ENCODE peak calls at places on chromosomes 4 and X, in six cellular contexts. P is A549, Y is K562, L is GM12878, H is endothelial cell of umbilical vein, Z is HepG2. W is an unnamed sample.

GRCh38 chr4:103207673-103208072 is 9.5 kb upstream of the CENPE start:
- DNase-seq in H (no peak), Y (no peak), Z (peak), P (no peak), L (no peak), W (peak)

GRCh38 chrX:16966745-16967144 is 20.3 kb downstream of the REPS2 start:
- DNase-seq in Z (no peak), P (no peak), Y (no peak), L (no peak), H (no peak), W (no peak)

GRCh38 chrX:16797358-16797757 is 11.1 kb downstream of the TXLNG start:
- DNase-seq in P (no peak), Y (no peak), Z (no peak), H (no peak), L (no peak), W (no peak)

GRCh38 chr4:3342182-3342854 is 49.5 kb downstream of the RGS12 start:
- DNase-seq in P (peak), L (no peak), H (peak), Z (peak), Y (no peak), W (no peak)

GRCh38 chr4:33073811-33074210 is 2353.6 kb downstream of the PCDH7 start:
- DNase-seq in Z (no peak), H (no peak), P (no peak), L (no peak), Y (no peak), W (no peak)

GRCh38 chrX:153438522-153438921 is 7.3 kb downstream of the TREX2 start:
- DNase-seq in P (no peak), Z (peak), L (no peak), H (peak), Y (no peak), W (peak)

GRCh38 chr4:20195071-20195885 is 56.4 kb upstream of the SLIT2 start:
- DNase-seq in Y (no peak), L (no peak), P (no peak), H (peak), Z (no peak), W (peak)

GRCh38 chrX:39946822-39947221 is 150.9 kb downstream of the BCOR start:
- DNase-seq in L (no peak), Z (no peak), P (no peak), Y (no peak), H (peak), W (peak)

GRCh38 chr4:123995939-123996338 is 599.3 kb downstream of the SPRY1 start:
- DNase-seq in P (no peak), H (peak), Y (no peak), Z (no peak), L (no peak), W (no peak)

GRCh38 chr4:10620935-10621488 is 63.6 kb downstream of the CLNK start:
- DNase-seq in P (no peak), Y (no peak), Z (no peak), L (no peak), H (no peak), W (no peak)

GRCh38 chrX:133986008-133986683 is 752 bp upstream of the GPC3 start:
- DNase-seq in L (no peak), H (no peak), P (no peak), Y (no peak), Z (no peak), W (no peak)

GRCh38 chr4:188008377-188008776 is 12.8 kb downstream of the ZFP42 start:
- DNase-seq in Y (no peak), Z (no peak), L (no peak), H (no peak), P (no peak), W (peak)

GRCh38 chr4:45946699-45947098 is 177.2 kb downstream of the GABRG1 start:
- DNase-seq in L (no peak), Y (no peak), P (no peak), H (no peak), Z (no peak), W (no peak)

GRCh38 chr4:8323947-8324555 is 54.5 kb downstream of the HTRA3 start:
- DNase-seq in Y (no peak), P (no peak), L (no peak), Z (no peak), H (no peak), W (no peak)

GRCh38 chr4:153809307-153809706 is 20.4 kb upstream of the SFRP2 start:
- DNase-seq in L (peak), Y (no peak), Z (no peak), P (no peak), H (no peak), W (no peak)

GRCh38 chr4:7646384-7647061 is 211.8 kb upstream of the PSAPL1 start:
- DNase-seq in L (no peak), H (no peak), P (no peak), Z (peak), Y (no peak), W (peak)

GRCh38 chr4:76198411-76199237 is 15.0 kb downstream of the SCARB2 start:
- DNase-seq in L (peak), P (no peak), Y (peak), Z (no peak), H (peak), W (peak)

GRCh38 chrX:45077748-45078424 is 122.8 kb downstream of the DIPK2B start:
- DNase-seq in Z (no peak), Y (no peak), H (no peak), L (peak), P (no peak), W (no peak)

GRCh38 chrX:50747471-50747900 is 66.5 kb downstream of the SHROOM4 start:
- DNase-seq in H (peak), L (no peak), P (peak), Y (peak), Z (peak), W (peak)

GRCh38 chr4:22678851-22679517 is 13.8 kb upstream of the GBA3 start:
- DNase-seq in L (no peak), Y (no peak), H (no peak), P (no peak), Z (no peak), W (no peak)

GRCh38 chr4:121150003-121150402 is 14.1 kb downstream of the TNIP3 start:
- DNase-seq in P (no peak), H (no peak), L (no peak), Y (no peak), Z (no peak), W (no peak)

GRCh38 chrX:1244164-1245076 is 24.2 kb upstream of the CSF2RA start:
- DNase-seq in L (no peak), Y (no peak), H (no peak), P (peak), Z (no peak), W (peak)

GRCh38 chr4:33072340-33073089 is 2352.3 kb downstream of the PCDH7 start:
- DNase-seq in P (no peak), Y (no peak), H (no peak), Z (no peak), L (no peak), W (no peak)

GRCh38 chr4:98937977-98938376 is 9.0 kb upstream of the EIF4E start:
- DNase-seq in Y (no peak), L (no peak), H (no peak), P (no peak), Z (no peak), W (no peak)

GRCh38 chr4:132382243-132382642 is 766.9 kb upstream of the PCDH10 start:
- DNase-seq in Z (no peak), P (no peak), H (no peak), L (no peak), Y (no peak), W (peak)

GRCh38 chr4:32400870-32401269 is 1680.7 kb downstream of the PCDH7 start:
- DNase-seq in H (no peak), P (no peak), Y (no peak), L (no peak), Z (no peak), W (no peak)

GRCh38 chr4:7370038-7370437 is 64.7 kb downstream of the PSAPL1 start:
- DNase-seq in Z (no peak), L (no peak), H (no peak), Y (no peak), P (no peak), W (no peak)

GRCh38 chrX:69096963-69097362 is 68.3 kb downstream of the PJA1 start:
- DNase-seq in P (no peak), H (no peak), Z (no peak), Y (no peak), L (no peak), W (no peak)

GRCh38 chr4:148081745-148082144 is 349.9 kb downstream of the ARHGAP10 start:
- DNase-seq in H (no peak), Z (no peak), P (no peak), L (no peak), Y (no peak), W (no peak)

GRCh38 chr4:87717276-87718031 is 67.4 kb downstream of the DMP1 start:
- DNase-seq in P (no peak), Z (no peak), H (no peak), Y (no peak), L (no peak), W (no peak)

GRCh38 chr4:6938237-6938636 is 28.6 kb downstream of the TBC1D14 start:
- DNase-seq in Y (no peak), P (no peak), Z (no peak), H (peak), L (no peak), W (peak)

GRCh38 chrX:11381464-11381863 is 88.3 kb downstream of the AMELX start:
- DNase-seq in P (peak), H (peak), L (peak), Y (peak), Z (peak), W (peak)

GRCh38 chrX:82734140-82734539 is 774.0 kb upstream of the POU3F4 start:
- DNase-seq in Z (no peak), Y (no peak), H (no peak), P (no peak), L (no peak), W (no peak)
- TF ChIP-seq MYC in Z (no peak), Y (no peak), H (no peak), P (no peak), L (no peak), W (no peak)

DNA sequence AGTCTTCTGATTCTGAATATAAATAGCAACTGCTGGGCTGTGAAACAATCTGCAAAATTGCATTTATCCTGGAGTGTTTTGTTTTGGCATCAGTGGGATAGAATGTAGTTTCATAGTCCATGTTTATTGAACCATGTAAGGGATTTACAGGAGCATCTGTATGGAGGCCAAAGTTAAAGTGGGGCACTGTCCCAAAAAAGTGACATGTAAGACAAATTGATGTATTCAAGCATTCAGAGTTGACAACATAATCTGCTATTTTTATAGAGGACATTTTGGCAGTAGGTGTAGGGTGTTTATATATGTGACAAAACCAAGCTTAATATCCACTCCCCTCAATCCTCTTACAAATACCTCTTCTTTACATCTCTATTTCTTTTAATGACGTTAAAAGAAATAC is 200.5 kb upstream of the ANK2 start:
- DNase-seq in L (no peak), H (no peak), P (no peak), Z (no peak), Y (no peak), W (no peak)
- TF ChIP-seq MYC in L (no peak), H (no peak), P (no peak), Z (no peak), Y (no peak), W (no peak)

GRCh38 chr4:56468097-56468422 is 643 bp downstream of the SRP72 start:
- DNase-seq in H (peak), P (peak), Y (peak), Z (peak), L (peak), W (no peak)
- TF ChIP-seq MYC in H (no peak), P (no peak), Y (no peak), Z (no peak), L (no peak), W (no peak)

DNA sequence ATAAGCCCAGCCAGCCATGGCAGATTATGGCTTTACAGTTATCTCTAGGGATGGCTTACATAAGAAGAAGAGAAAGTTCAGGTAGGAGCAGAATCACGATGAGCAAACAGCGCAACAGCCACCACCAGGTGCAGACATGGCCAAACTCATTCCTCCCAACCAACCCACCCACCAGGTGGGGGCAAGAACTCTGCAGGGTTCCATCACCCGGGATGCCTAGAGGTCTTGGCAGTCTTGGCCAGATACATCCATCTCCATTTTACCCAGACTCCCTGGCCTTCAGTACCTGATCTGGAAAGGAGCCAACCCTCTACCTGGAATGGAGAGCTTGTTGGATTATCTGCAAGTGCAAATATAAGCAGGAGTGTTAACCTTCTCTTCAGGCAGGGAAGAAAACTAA is 7.5 kb downstream of the TSC22D3 start:
- DNase-seq in H (no peak), Z (no peak), L (no peak), Y (no peak), P (no peak), W (no peak)
- TF ChIP-seq MYC in H (no peak), Z (no peak), L (no peak), Y (no peak), P (no peak), W (no peak)

GRCh38 chrX:72060196-72060974 is 71.3 kb downstream of the RTL5 start:
- DNase-seq in Z (no peak), P (no peak), Y (no peak), H (peak), L (no peak), W (no peak)

GRCh38 chrX:72057844-72058243 is 73.9 kb downstream of the RTL5 start:
- DNase-seq in Z (no peak), Y (no peak), L (no peak), P (no peak), H (no peak), W (peak)

GRCh38 chrX:72062890-72063289 is 68.8 kb downstream of the RTL5 start:
- DNase-seq in H (no peak), P (no peak), L (no peak), Y (no peak), Z (no peak), W (no peak)

GRCh38 chrX:72057331-72057730 is 74.4 kb downstream of the RTL5 start:
- DNase-seq in Z (no peak), H (no peak), L (no peak), Y (no peak), P (no peak), W (peak)

DNA sequence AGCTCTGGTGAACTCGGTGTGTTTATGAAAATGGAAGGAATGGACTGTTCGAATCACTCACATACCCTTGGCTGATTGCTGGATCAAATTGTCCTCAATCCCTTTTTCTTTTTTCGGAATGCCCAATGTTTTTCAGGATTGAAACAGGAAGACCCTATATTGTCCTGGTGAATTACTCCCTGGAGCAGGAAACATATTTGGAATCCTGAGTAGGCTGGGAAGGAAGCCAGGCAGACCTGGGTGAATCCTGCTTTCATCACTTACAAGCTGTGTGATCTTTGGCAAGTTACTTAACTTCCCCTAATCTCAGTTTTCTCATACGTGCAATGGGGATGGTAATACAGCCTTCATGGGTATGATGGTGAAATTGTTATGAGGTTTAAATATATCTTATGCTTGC is 70.6 kb downstream of the RTL5 start:
- DNase-seq in Z (no peak), P (no peak), Y (no peak), L (no peak), H (peak), W (no peak)
- TF ChIP-seq MYC in Z (no peak), P (no peak), Y (no peak), L (no peak), H (no peak), W (no peak)

DNA sequence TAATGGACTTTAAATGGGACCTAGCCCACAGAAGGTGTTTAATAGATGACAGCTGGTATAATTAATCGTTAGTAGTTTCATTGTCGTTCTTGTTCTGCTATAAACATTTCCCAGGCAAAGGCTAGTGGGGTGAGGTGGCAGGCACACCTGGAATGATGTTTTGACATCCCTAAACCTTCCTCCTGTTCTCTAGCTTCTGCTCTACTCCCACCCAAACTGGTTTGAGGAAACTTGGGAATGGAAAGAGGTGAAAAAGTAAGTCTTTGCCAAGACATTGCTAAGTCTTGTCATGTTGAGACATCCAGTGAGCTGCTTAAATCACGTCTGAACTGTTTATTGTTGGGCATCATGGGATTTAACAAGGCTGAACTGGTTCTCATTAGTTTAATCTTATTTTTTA is 37.5 kb downstream of the CHRNA9 start:
- DNase-seq in L (no peak), H (no peak), Y (no peak), P (no peak), Z (no peak), W (no peak)
- TF ChIP-seq MYC in L (no peak), H (no peak), Y (no peak), P (no peak), Z (no peak), W (no peak)

DNA sequence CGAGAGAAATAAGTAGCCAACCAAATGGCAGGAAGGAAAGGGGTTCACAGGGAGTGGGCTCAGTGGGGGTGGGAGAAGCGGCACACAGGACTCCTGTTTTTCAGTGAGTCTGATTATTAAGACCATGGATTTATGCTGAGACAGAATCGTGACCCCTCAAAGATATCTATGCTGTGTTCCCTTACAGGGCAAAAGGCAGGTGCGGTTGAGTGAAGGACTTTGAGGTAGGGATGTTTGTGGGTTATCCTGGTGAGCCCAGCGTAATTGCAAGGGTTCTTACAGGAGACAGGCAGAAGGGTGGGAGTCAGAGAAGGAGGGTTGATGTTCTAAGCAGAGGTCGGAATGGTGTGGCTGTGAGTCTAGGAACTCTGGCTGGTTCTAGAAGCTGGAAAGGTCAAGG is 73.0 kb downstream of the EVC start:
- DNase-seq in H (no peak), L (no peak), Y (no peak), Z (no peak), P (no peak), W (no peak)
- TF ChIP-seq MYC in H (no peak), L (no peak), Y (no peak), Z (no peak), P (no peak), W (no peak)

GRCh38 chr4:11801466-11802446 is 373.1 kb upstream of the HS3ST1 start:
- DNase-seq in L (no peak), Y (no peak), P (no peak), H (peak), Z (no peak), W (no peak)

GRCh38 chr4:11799182-11799581 is 370.5 kb upstream of the HS3ST1 start:
- DNase-seq in Y (no peak), P (no peak), L (no peak), Z (no peak), H (no peak), W (no peak)
- TF ChIP-seq MYC in Y (no peak), P (no peak), L (no peak), Z (no peak), H (no peak), W (no peak)

DNA sequence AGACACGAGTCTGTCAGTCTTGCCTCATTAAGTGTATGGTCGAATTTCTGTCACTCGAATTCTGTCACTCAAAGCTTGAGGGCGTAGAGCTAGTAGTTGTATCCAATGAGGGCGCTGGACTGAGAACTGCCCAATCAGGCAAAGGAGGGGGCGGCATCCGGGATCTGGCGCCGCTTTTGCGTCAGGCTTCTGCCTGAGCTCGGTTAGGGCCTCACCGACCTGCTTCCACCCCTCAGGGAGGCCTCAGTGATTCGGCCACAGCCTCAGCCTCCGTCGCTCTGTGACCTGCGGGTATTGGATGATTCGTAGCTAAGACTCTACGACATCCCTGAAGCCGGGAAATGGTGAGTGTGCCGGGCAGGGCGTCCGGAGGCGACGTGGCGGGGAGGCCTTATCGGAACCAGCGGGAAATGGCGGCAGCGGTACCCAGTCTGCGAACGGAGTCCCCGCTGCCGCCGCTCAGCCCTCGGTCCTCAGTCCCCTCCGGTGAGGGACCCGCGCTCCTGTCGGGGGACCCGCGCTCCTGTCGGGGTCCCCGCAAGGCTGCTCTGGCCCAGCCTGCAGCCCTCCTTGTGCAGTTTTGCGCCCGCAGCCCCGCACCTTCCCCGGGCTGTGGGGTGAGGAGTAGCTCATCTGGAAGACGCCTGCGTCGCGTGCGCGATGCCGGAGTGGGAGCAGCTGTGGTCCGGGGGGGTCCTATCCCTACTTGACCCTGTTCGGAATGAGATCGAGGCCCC is 88.3 kb downstream of the ZNF718 start:
- DNase-seq in H (peak), P (no peak), Y (peak), L (no peak), Z (no peak), W (no peak)
- TF ChIP-seq MYC in H (no peak), P (no peak), Y (no peak), L (no peak), Z (no peak), W (no peak)

DNA sequence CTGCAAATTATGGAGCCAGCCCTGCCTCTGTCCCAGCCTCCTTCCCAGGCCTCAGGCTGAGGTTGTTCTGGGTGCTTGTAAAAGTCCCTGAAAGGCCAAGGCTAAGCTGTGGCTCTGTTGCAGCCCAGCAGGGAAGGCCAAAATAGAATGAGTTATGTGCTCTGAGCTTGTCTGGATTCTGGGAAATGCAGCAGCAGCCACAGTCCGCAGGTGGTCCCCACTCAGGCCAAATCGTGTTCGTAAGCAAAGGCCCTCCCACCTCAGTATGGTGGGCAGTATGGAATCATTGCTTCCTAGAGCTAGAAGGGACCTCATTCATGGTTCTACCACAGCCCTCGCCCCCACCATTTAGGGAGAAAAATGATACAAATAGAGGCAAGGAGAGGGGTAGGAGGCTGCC is 4.7 kb upstream of the TCEAL1 start:
- DNase-seq in P (no peak), Y (no peak), Z (no peak), H (no peak), L (no peak), W (no peak)
- TF ChIP-seq MYC in P (no peak), Y (no peak), Z (no peak), H (no peak), L (no peak), W (no peak)